ENCODE peak calls at places on chromosomes 7 and 10, in nine cellular contexts. I, L, G, X, B, W, A, U and V are unnamed samples.

GRCh38 chr10:15211464-15211979 is 43.0 kb upstream of the NMT2 start:
- DNase-seq in U (no peak), B (peak; percentile 93), W (no peak), A (no peak), G (no peak), L (no peak), I (no peak), X (no peak), V (no peak)

GRCh38 chr7:70706204-70706603 is 425.7 kb upstream of the GALNT17 start:
- DNase-seq in X (no peak), U (peak; percentile 80), I (peak; percentile 91), B (no peak), L (no peak), G (no peak), W (peak; percentile 77), A (no peak), V (no peak)

GRCh38 chr10:128070721-128071416 is 55.4 kb downstream of the MKI67 start:
- DNase-seq in L (no peak), X (no peak), A (no peak), I (no peak), W (no peak), G (no peak), B (no peak), U (no peak), V (no peak)

GRCh38 chr7:131011976-131012375 is 278.0 kb upstream of the KLF14 start:
- DNase-seq in U (peak; percentile 6), B (peak; percentile 89), L (peak; percentile 89), I (no peak), A (no peak), X (no peak), G (no peak), W (no peak), V (no peak)

GRCh38 chr7:12623885-12624498 is 53.5 kb downstream of the SCIN start:
- DNase-seq in G (no peak), I (peak; percentile 21), X (no peak), U (no peak), A (no peak), B (peak; percentile 31), L (peak; percentile 56), W (peak; percentile 21), V (no peak)

GRCh38 chr7:27182285-27182827 is 2.7 kb downstream of the HOXA11 start:
- DNase-seq in B (no peak), L (no peak), W (no peak), I (no peak), G (no peak), A (no peak), X (no peak), U (no peak), V (no peak)

GRCh38 chr10:91603931-91604331 is 28.9 kb downstream of the PPP1R3C start:
- DNase-seq in B (no peak), X (no peak), A (no peak), U (no peak), I (no peak), G (no peak), L (no peak), W (no peak), V (no peak)

GRCh38 chr7:152462995-152463713 is 27.4 kb upstream of the KMT2C start:
- DNase-seq in U (no peak), I (peak; percentile 83), X (no peak), B (peak; percentile 55), A (no peak), L (peak; percentile 56), G (no peak), W (peak; percentile 58), V (peak; percentile 63)

DNA sequence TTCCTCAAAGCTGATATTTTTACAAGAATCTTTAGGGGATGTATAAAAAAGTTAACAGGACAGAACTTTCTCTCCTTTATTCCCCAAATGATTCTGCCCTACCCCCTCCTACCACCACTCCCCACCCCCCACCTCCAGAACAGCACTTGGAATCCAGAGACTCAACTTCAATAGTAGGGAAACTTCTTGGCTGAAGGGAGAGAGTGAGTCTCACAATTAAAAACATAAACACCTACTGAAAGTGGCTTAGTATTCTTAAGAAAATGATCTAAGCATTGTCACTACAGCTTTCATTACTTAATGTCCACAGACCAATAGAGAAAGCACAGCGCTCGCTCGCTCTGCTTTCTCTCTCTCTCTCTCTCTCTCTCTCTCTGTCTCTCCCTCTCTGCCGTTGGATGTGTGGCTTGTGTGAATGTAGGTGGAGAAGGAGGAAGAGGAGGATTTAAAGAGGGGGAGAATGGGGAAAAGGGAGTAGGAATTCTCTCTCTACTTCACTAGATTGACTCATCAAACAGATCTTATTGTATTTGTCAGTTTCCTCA is 1.5 kb upstream of the SEMA3A start:
- DNase-seq in W (no peak), X (no peak), G (no peak), I (peak; percentile 77), U (peak; percentile 57), L (no peak), B (peak; percentile 77), A (no peak), V (no peak)
- H3K27ac ChIP-seq in W (no peak overlapping the region), X (no peak overlapping the region), G (no peak overlapping the region), I (no peak overlapping the region), U (peak overlapping the region; percentile 4), L (peak overlapping the region; percentile 14), B (peak overlapping the region; percentile 52), A (no peak overlapping the region), V (no peak overlapping the region)

DNA sequence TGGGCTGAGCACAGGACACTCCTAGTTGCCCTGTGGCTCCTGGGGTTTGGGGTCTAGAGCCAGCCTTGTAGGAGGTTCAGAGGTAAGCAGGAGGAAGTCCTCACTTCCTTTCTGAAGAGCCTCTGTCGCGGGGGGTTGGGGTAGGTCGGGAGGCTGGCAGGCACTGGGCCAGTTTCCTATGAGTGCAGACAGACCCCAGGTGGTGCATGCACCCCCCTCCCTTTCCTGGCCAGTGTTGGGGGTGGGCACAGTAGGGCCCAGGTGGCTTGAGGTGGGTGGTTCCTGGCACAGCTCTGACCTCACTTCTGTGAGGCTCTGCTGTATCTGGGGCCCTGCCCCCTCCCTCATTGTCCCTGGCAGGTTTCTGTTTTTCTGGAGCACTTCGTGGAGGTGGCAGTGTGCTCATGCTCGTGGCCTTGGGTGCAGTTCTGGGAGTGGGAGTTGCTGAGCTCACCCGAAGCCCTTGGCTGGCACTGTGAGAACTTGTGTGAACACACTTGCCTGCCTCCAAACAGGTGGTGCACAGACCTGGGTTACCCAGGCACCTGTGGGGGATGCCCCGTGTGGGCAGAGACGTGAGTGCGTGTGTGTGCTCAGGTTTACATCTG is 1.8 kb downstream of the PALD1 start:
- DNase-seq in B (no peak), G (no peak), I (no peak), W (no peak), U (no peak), L (no peak), X (peak; percentile 53), A (no peak), V (no peak)
- H3K27me3 ChIP-seq in B (peaks cover 74% of the 10 kb centered on the region), G (no peaks in the 10 kb centered on the region), I (no peaks in the 10 kb centered on the region), W (peaks cover 62% of the 10 kb centered on the region), U (no peaks in the 10 kb centered on the region), L (no peaks in the 10 kb centered on the region), X (no peaks in the 10 kb centered on the region), A (no peaks in the 10 kb centered on the region), V (no peaks in the 10 kb centered on the region)

DNA sequence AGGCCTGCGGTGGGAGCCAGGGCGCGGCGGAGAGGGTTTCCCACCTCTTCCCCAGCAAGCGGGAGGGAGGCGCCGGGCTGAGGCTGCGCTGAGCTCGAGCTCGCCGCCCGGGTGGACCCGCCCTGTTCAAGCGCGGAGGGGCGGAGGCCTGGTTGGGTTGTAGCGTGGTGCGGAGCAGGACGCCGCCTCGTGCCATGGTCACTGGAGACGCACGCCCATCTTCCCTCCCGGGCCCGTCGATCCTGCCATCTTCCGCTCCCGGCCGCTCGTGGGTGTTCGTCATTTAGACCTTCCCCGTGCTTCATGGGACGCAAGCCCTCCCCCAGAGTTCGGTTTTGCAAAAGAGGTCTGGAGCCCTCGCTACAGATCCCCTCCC is 9.3 kb upstream of the EN2 start:
- DNase-seq in I (peak; percentile 51), L (no peak), U (peak; percentile 74), B (no peak), X (no peak), A (no peak), W (peak; percentile 38), G (no peak), V (no peak)
- H3K4me3 ChIP-seq in I (no peak overlapping the region), L (peak overlapping the region; percentile 21), U (no peak overlapping the region), B (no peak overlapping the region), X (no peak overlapping the region), A (no peak overlapping the region), W (no peak overlapping the region), G (no peak overlapping the region), V (no peak overlapping the region)

GRCh38 chr10:35058134-35058533 is 32.0 kb downstream of the CUL2 start:
- DNase-seq in I (no peak), G (no peak), X (no peak), A (no peak), B (peak; percentile 94), U (no peak), L (peak; percentile 84), W (no peak), V (no peak)
- H3K27ac ChIP-seq in I (no peak overlapping the region), G (no peak overlapping the region), X (no peak overlapping the region), A (no peak overlapping the region), B (peak overlapping the region; percentile 68), U (no peak overlapping the region), L (peak overlapping the region; percentile 7), W (no peak overlapping the region), V (no peak overlapping the region)

GRCh38 chr10:86391986-86392722 is 25.6 kb upstream of the GRID1 start:
- DNase-seq in A (no peak), I (no peak), G (no peak), X (no peak), L (no peak), B (no peak), W (no peak), U (no peak), V (no peak)
- H3K27me3 ChIP-seq in A (peaks cover 6% of the 10 kb centered on the region), I (no peaks in the 10 kb centered on the region), G (no peaks in the 10 kb centered on the region), X (no peaks in the 10 kb centered on the region), L (no peaks in the 10 kb centered on the region), B (peaks cover 50% of the 10 kb centered on the region), W (no peaks in the 10 kb centered on the region), U (peaks cover 17% of the 10 kb centered on the region), V (no peaks in the 10 kb centered on the region)

GRCh38 chr10:24382979-24383663 is 174.2 kb downstream of the KIAA1217 start:
- DNase-seq in U (peak; percentile 64), I (peak; percentile 94), X (peak; percentile 63), L (no peak), G (no peak), W (no peak), A (no peak), B (no peak), V (peak; percentile 34)

GRCh38 chr10:24382596-24382978 is 173.6 kb downstream of the KIAA1217 start:
- DNase-seq in B (no peak), L (no peak), I (no peak), A (no peak), G (no peak), U (no peak), X (no peak), W (no peak), V (no peak)

GRCh38 chr10:24383681-24384106 is 174.8 kb downstream of the KIAA1217 start:
- DNase-seq in B (peak; percentile 98), I (peak; percentile 94), U (peak; percentile 91), A (no peak), G (peak; percentile 86), X (peak; percentile 97), L (peak; percentile 98), W (peak; percentile 80), V (peak; percentile 93)

GRCh38 chr10:24384954-24385353 is 176.0 kb downstream of the KIAA1217 start:
- DNase-seq in A (no peak), U (no peak), I (no peak), L (peak; percentile 47), X (peak; percentile 59), G (no peak), B (no peak), W (no peak), V (no peak)

GRCh38 chr10:24385776-24386175 is 176.8 kb downstream of the KIAA1217 start:
- DNase-seq in I (no peak), G (no peak), B (peak; percentile 30), U (no peak), A (no peak), L (no peak), W (no peak), X (no peak), V (peak; percentile 70)
- H3K4me3 ChIP-seq in I (no peak overlapping the region), G (no peak overlapping the region), B (no peak overlapping the region), U (no peak overlapping the region), A (no peak overlapping the region), L (no peak overlapping the region), W (no peak overlapping the region), X (no peak overlapping the region), V (no peak overlapping the region)